ENCODE peak calls at places on chromosomes 12 and 14, in ten cellular contexts. N is fibroblast of pulmonary artery, O is GM12878, L is A549, D is foreskin fibroblast, W is astrocyte of the spinal cord, G is AG09309, J is esophagus squamous epithelium, C is GM12864, I is body of pancreas. T is an unnamed sample.

GRCh38 chr12:59164991-59165718 is 244.9 kb upstream of the LRIG3 start:
- DNase-seq in N (peak; percentile 62), O (no peak), L (peak; percentile 42), D (peak; percentile 19), W (peak; percentile 59), G (peak; percentile 25), J (no peak), C (no peak), I (no peak), T (peak; percentile 54)

GRCh38 chr12:25723921-25724491 is 170.9 kb upstream of the LMNTD1 start:
- DNase-seq in N (peak; percentile 61), O (no peak), L (no peak), D (no peak), W (peak; percentile 61), G (no peak), J (no peak), C (no peak), I (no peak), T (peak; percentile 33)

GRCh38 chr12:81992461-81992860 is 233.3 kb upstream of the PPFIA2 start:
- DNase-seq in N (no peak), O (no peak), L (peak; percentile 15), D (no peak), W (peak; percentile 14), G (no peak), J (no peak), C (no peak), I (peak; percentile 8), T (no peak)

GRCh38 chr14:74670726-74671125 is 42.2 kb downstream of the AREL1 start:
- DNase-seq in N (peak; percentile 46), O (no peak), L (no peak), D (no peak), W (peak; percentile 63), G (no peak), J (no peak), C (no peak), I (no peak), T (peak; percentile 47)

GRCh38 chr14:52338282-52338681 is 24.2 kb downstream of the PTGER2 start:
- DNase-seq in N (peak; percentile 74), O (no peak), L (peak; percentile 65), D (peak; percentile 78), W (peak; percentile 61), G (no peak), J (no peak), C (no peak), I (no peak), T (peak; percentile 65)

GRCh38 chr12:22360772-22361171 is 26.3 kb upstream of the ST8SIA1 start:
- DNase-seq in N (no peak), O (no peak), L (no peak), D (no peak), W (no peak), G (no peak), J (no peak), C (no peak), I (no peak), T (no peak)

GRCh38 chr12:110104188-110104969 is 19.8 kb upstream of the IFT81 start:
- DNase-seq in N (peak; percentile 82), O (no peak), L (no peak), D (no peak), W (peak; percentile 12), G (no peak), J (no peak), C (no peak), I (no peak), T (peak; percentile 69)

GRCh38 chr12:93670104-93670503 is 7.1 kb upstream of the CRADD start:
- DNase-seq in N (no peak), O (no peak), L (no peak), D (no peak), W (no peak), G (no peak), J (no peak), C (no peak), I (peak; percentile 23), T (no peak)

GRCh38 chr12:6647083-6647604 is at the start of gene ACRBP:
- DNase-seq in N (peak; percentile 49), O (no peak), L (no peak), D (peak; percentile 55), W (peak; percentile 62), G (no peak), J (no peak), C (no peak), I (peak; percentile 90), T (peak; percentile 57)

GRCh38 chr12:6644903-6645302 is 2.3 kb downstream of the ACRBP start:
- DNase-seq in N (no peak), O (no peak), L (no peak), D (no peak), W (no peak), G (no peak), J (no peak), C (no peak), I (peak; percentile 25), T (no peak)

GRCh38 chr12:6644257-6644596 is 3.0 kb downstream of the ACRBP start:
- DNase-seq in N (no peak), O (no peak), L (no peak), D (no peak), W (no peak), G (no peak), J (no peak), C (no peak), I (no peak), T (no peak)

GRCh38 chr12:6643569-6644256 is 3.5 kb downstream of the ACRBP start:
- DNase-seq in N (no peak), O (no peak), L (no peak), D (no peak), W (no peak), G (no peak), J (no peak), C (no peak), I (no peak), T (no peak)

GRCh38 chr12:6646276-6647082 is 753 bp downstream of the ACRBP start:
- DNase-seq in N (no peak), O (no peak), L (no peak), D (no peak), W (no peak), G (no peak), J (no peak), C (no peak), I (no peak), T (no peak)
- H3K4me3 ChIP-seq in N (peak overlapping the region; percentile 42), O (peak overlapping the region; percentile 49), L (no peak overlapping the region), D (no peak overlapping the region), W (peak overlapping the region; percentile 45), G (no peak overlapping the region), J (peak overlapping the region; percentile 30), C (peak overlapping the region; percentile 60), I (no peak overlapping the region), T (peak overlapping the region; percentile 49)

DNA sequence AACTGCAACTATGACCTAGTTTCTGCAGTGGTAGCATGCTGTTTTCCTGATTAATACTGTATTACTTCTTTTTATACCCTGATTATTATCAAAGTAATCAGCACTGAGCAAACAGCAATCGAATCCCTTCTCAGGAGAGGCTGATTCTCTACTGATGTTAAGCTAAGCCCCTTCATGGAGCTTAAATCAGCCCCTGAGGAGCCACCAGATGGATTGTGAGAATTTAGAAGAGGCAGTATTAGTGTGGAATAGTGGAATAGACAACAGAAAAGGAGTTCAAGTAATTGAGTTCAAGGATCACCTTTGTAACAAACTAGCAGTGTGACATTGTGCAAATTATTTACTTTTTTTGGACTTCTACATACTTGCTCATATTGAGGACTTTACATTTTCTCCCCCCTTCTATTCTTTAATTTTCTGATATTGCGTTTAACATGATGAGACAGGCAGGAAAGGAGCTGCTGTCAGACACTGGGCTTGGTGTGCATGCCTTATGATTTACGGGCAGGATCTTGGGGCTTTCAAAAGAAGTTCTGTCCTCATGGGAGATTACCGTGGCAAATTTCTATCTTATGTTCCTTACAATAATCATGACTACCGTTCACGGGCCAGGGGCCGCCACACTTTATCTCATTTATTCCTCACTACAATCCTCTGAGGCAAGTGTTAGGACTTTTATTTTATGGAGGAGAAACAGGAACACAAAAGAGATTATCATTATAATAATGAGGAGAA is 68.0 kb downstream of the PTPRR start:
- DNase-seq in N (no peak), O (no peak), L (no peak), D (peak; percentile 21), W (no peak), G (no peak), J (no peak), C (no peak), I (no peak), T (no peak)
- TF ChIP-seq CTCF in N (no peak), O (no peak), L (no peak), D (no peak), W (no peak), G (no peak), J (no peak), C (no peak), I (no peak), T (no peak)

GRCh38 chr12:51907083-51907863 is at the start of gene ACVRL1:
- DNase-seq in N (no peak), O (no peak), L (no peak), D (no peak), W (no peak), G (no peak), J (no peak), C (no peak), I (peak; percentile 27), T (no peak)

GRCh38 chr12:51905507-51906438 is 1.5 kb upstream of the ACVRL1 start:
- DNase-seq in N (peak; percentile 85), O (no peak), L (no peak), D (peak; percentile 73), W (no peak), G (no peak), J (no peak), C (no peak), I (peak; percentile 49), T (peak; percentile 87)

GRCh38 chr12:51908876-51909592 is 1.7 kb downstream of the ACVRL1 start:
- DNase-seq in N (no peak), O (no peak), L (no peak), D (no peak), W (no peak), G (no peak), J (no peak), C (no peak), I (no peak), T (no peak)

GRCh38 chr12:51906452-51907082 is 737 bp upstream of the ACVRL1 start:
- DNase-seq in N (no peak), O (no peak), L (no peak), D (no peak), W (no peak), G (no peak), J (no peak), C (no peak), I (no peak), T (no peak)

GRCh38 chr12:51907864-51908425 is 641 bp downstream of the ACVRL1 start:
- DNase-seq in N (no peak), O (no peak), L (no peak), D (no peak), W (no peak), G (no peak), J (no peak), C (no peak), I (no peak), T (no peak)
- H3K4me3 ChIP-seq in N (peak overlapping the region; percentile 67), O (no peak overlapping the region), L (no peak overlapping the region), D (peak overlapping the region; percentile 62), W (peak overlapping the region; percentile 35), G (peak overlapping the region; percentile 51), J (peak overlapping the region; percentile 31), C (no peak overlapping the region), I (no peak overlapping the region), T (peak overlapping the region; percentile 54)

DNA sequence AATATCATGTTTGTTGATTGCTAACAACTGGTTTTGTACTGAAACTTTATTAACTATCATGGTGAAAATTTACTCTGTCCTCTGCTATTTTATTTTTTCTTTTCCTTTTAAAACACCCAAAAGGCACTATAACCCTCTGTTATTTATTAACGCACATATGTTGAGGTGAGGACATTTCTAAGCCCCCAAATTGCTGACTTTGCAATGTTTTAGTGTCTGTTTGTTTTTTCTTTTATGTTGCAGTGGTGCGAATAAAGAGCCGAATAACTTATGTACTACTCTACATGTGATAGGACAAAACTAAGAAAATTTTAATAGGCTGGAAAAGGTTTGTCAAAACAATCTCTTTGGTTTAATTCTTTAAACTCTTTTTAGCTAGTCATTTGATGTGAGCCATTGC is 24.5 kb upstream of the PAWR start:
- DNase-seq in N (no peak), O (no peak), L (no peak), D (no peak), W (no peak), G (no peak), J (no peak), C (no peak), I (no peak), T (no peak)
- TF ChIP-seq CTCF in N (no peak), O (no peak), L (no peak), D (no peak), W (no peak), G (no peak), J (no peak), C (no peak), I (no peak), T (no peak)

T was measured in fibroblast of villous mesenchyme.